ENCODE peak calls at places on chromosomes 2 and 18, in six cellular contexts. T, J, A, W, E and B are unnamed samples.

GRCh38 chr2:124836415-124836814 is 811.3 kb downstream of the CNTNAP5 start:
- DNase-seq in T (no peak), J (peak), A (peak), W (no peak), E (no peak), B (no peak)

GRCh38 chr2:207072579-207072978 is 93.2 kb downstream of the KLF7 start:
- DNase-seq in T (no peak), J (no peak), A (no peak), W (no peak), E (no peak), B (no peak)

GRCh38 chr18:11159844-11160243 is 10.5 kb upstream of the PIEZO2 start:
- DNase-seq in T (no peak), J (no peak), A (no peak), W (no peak), E (no peak), B (no peak)

GRCh38 chr18:31506024-31506742 is 8.2 kb downstream of the DSG2 start:
- DNase-seq in T (no peak), J (peak), A (no peak), W (peak), E (no peak), B (no peak)

GRCh38 chr18:35376742-35377695 is at the start of gene ZNF396:
- DNase-seq in T (peak), J (peak), A (peak), W (no peak), E (no peak), B (peak)

GRCh38 chr2:174717273-174717672 is 47.0 kb downstream of the CHRNA1 start:
- DNase-seq in T (no peak), J (peak), A (peak), W (no peak), E (no peak), B (no peak)

GRCh38 chr2:227370791-227371312 is 8.3 kb downstream of the TM4SF20 start:
- DNase-seq in T (no peak), J (peak), A (peak), W (no peak), E (peak), B (no peak)

GRCh38 chr2:222722327-222722946 is 51.0 kb downstream of the MOGAT1 start:
- DNase-seq in T (no peak), J (peak), A (peak), W (no peak), E (peak), B (no peak)

GRCh38 chr2:166126014-166126639 is 1.7 kb downstream of the SCN1A start:
- DNase-seq in T (no peak), J (peak), A (peak), W (peak), E (no peak), B (no peak)

GRCh38 chr2:218805627-218806026 is 23.7 kb downstream of the CYP27A1 start:
- DNase-seq in T (no peak), J (peak), A (peak), W (no peak), E (no peak), B (no peak)

GRCh38 chr18:9737814-9738160 is 29.7 kb downstream of the RAB31 start:
- DNase-seq in T (peak), J (peak), A (peak), W (peak), E (no peak), B (peak)

GRCh38 chr2:133566967-133567645 is 1.2 kb downstream of the NCKAP5 start:
- DNase-seq in T (peak), J (peak), A (peak), W (no peak), E (no peak), B (peak)

GRCh38 chr18:23237524-23238151 is 102.4 kb downstream of the CABLES1 start:
- DNase-seq in T (peak), J (peak), A (peak), W (no peak), E (no peak), B (peak)

GRCh38 chr2:239674101-239674980 is 273.5 kb upstream of the HDAC4 start:
- DNase-seq in T (no peak), J (no peak), A (no peak), W (no peak), E (no peak), B (peak)